ENCODE peak calls at places on chromosomes 11 and 22, in nine cellular contexts. N is ovary, W is uterus, Y is body of pancreas, U is right lobe of liver, A is stomach, Z is IMR-90, I is suprapubic skin, P is sigmoid colon. G is an unnamed sample. For H3K36me3, the result is how much of the 10 kb centered on the place peaks cover.

GRCh38 chr11:124762624-124763155 is 600 bp upstream of the ESAM start:
- DNase-seq in N (no peak), W (no peak), Y (peak), U (no peak), A (no peak), Z (no peak), I (no peak), P (no peak), G (no peak)

GRCh38 chr11:12547953-12548650 is 126.1 kb upstream of the TEAD1 start:
- DNase-seq in N (no peak), W (no peak), Y (no peak), U (no peak), A (no peak), Z (no peak), I (no peak), P (no peak), G (no peak)

GRCh38 chr11:109641549-109641948 is 219.6 kb downstream of the C11orf87 start:
- DNase-seq in N (no peak), W (no peak), Y (no peak), U (no peak), A (no peak), Z (peak), I (no peak), P (no peak), G (no peak)

GRCh38 chr11:73359341-73359740 is 16.9 kb upstream of the RELT start:
- DNase-seq in N (no peak), W (peak), Y (peak), U (no peak), A (no peak), Z (peak), I (no peak), P (peak), G (peak)

GRCh38 chr11:48107188-48107704 is 109.4 kb upstream of the OR4B1 start:
- DNase-seq in N (no peak), W (no peak), Y (no peak), U (no peak), A (no peak), Z (peak), I (no peak), P (no peak), G (no peak)

GRCh38 chr11:130706572-130706971 is 209.7 kb downstream of the SNX19 start:
- DNase-seq in N (no peak), W (no peak), Y (no peak), U (no peak), A (no peak), Z (peak), I (no peak), P (no peak), G (no peak)

GRCh38 chr22:46788426-46789168 is 26.1 kb downstream of the TBC1D22A start:
- DNase-seq in N (no peak), W (no peak), Y (no peak), U (no peak), A (no peak), Z (no peak), I (peak), P (peak), G (no peak)

GRCh38 chr11:3132831-3133455 is 32.2 kb downstream of the OSBPL5 start:
- DNase-seq in N (no peak), W (peak), Y (peak), U (peak), A (no peak), Z (no peak), I (peak), P (peak), G (no peak)

GRCh38 chr11:129733384-129733783 is 82.3 kb upstream of the TMEM45B start:
- DNase-seq in N (no peak), W (no peak), Y (no peak), U (no peak), A (no peak), Z (no peak), I (no peak), P (no peak), G (no peak)

GRCh38 chr11:43576834-43577521 is 103.6 kb upstream of the HSD17B12 start:
- DNase-seq in N (peak), W (no peak), Y (peak), U (no peak), A (peak), Z (peak), I (no peak), P (no peak), G (peak)

GRCh38 chr11:9754041-9754471 is 90.2 kb downstream of the SWAP70 start:
- DNase-seq in N (no peak), W (no peak), Y (no peak), U (no peak), A (no peak), Z (no peak), I (no peak), P (no peak), G (no peak)

GRCh38 chr22:38734203-38735100 is 21.3 kb downstream of the SUN2 start:
- DNase-seq in N (no peak), W (no peak), Y (no peak), U (peak), A (no peak), Z (no peak), I (no peak), P (no peak), G (no peak)

GRCh38 chr22:32901925-32902324 is 100.4 kb downstream of the TIMP3 start:
- DNase-seq in N (no peak), W (no peak), Y (no peak), U (no peak), A (no peak), Z (no peak), I (no peak), P (no peak), G (no peak)

GRCh38 chr11:118621898-118622375 is 14.5 kb downstream of the PHLDB1 start:
- DNase-seq in N (no peak), W (no peak), Y (no peak), U (no peak), A (no peak), Z (no peak), I (no peak), P (no peak), G (no peak)

GRCh38 chr11:63767415-63768231 is 952 bp downstream of the ZFTA start:
- DNase-seq in N (peak), W (peak), Y (peak), U (peak), A (no peak), Z (peak), I (peak), P (peak), G (peak)

GRCh38 chr11:10793470-10794255 is 15.1 kb downstream of the EIF4G2 start:
- DNase-seq in N (no peak), W (no peak), Y (no peak), U (no peak), A (no peak), Z (no peak), I (no peak), P (no peak), G (no peak)

GRCh38 chr22:38740116-38740723 is 15.6 kb downstream of the SUN2 start:
- DNase-seq in N (no peak), W (no peak), Y (no peak), U (peak), A (no peak), Z (no peak), I (no peak), P (no peak), G (no peak)

GRCh38 chr11:64743591-64744543 is at the start of gene RASGRP2:
- DNase-seq in N (peak), W (peak), Y (peak), U (peak), A (peak), Z (no peak), I (peak), P (peak), G (peak)

DNA sequence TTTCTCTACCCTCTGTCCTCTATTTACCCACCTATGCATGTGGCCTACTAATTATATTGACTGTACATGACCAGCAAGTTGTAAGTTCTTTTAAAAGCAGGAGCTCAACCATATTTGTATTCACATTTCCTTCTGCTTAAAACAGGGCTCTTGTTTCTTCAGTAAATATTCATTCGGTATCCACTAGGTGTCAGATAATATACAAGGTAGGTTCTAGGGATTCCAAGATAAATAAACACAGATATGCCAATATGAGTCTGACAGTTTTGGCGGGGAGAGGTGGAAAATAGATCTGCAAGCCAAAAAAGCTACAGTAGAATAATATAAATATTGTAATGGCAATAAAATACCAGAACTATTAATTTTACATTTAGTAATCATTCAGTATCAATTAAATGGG is 15.3 kb upstream of the RAB30 start:
- DNase-seq in N (no peak), W (no peak), Y (peak), U (no peak), A (no peak), Z (no peak), I (no peak), P (no peak), G (no peak)
- TF ChIP-seq CTCF in N (no peak), W (peak), Y (no peak), U (peak), A (no peak), Z (no peak), I (peak), P (peak), G (no peak)

GRCh38 chr11:825366-826231 is 2.1 kb upstream of the CRACR2B start:
- DNase-seq in N (no peak), W (no peak), Y (peak), U (no peak), A (peak), Z (no peak), I (no peak), P (no peak), G (no peak)
- TF ChIP-seq POLR2A in N (no peak), W (no peak), Y (peak), U (no peak), A (no peak), Z (peak), I (no peak), P (no peak), G (no peak)

GRCh38 chr22:41892721-41893120 is 22.2 kb downstream of the SHISA8 start:
- DNase-seq in N (no peak), W (no peak), Y (no peak), U (no peak), A (no peak), Z (no peak), I (no peak), P (no peak), G (no peak)

GRCh38 chr22:41898645-41899044 is 16.2 kb downstream of the SHISA8 start:
- DNase-seq in N (no peak), W (no peak), Y (no peak), U (no peak), A (no peak), Z (no peak), I (no peak), P (no peak), G (no peak)

GRCh38 chr22:41888638-41889200 is 26.2 kb downstream of the SHISA8 start:
- DNase-seq in N (no peak), W (no peak), Y (no peak), U (no peak), A (no peak), Z (peak), I (no peak), P (no peak), G (no peak)

GRCh38 chr22:41891407-41891806 is 23.5 kb downstream of the SHISA8 start:
- DNase-seq in N (no peak), W (no peak), Y (no peak), U (no peak), A (no peak), Z (no peak), I (no peak), P (no peak), G (no peak)

DNA sequence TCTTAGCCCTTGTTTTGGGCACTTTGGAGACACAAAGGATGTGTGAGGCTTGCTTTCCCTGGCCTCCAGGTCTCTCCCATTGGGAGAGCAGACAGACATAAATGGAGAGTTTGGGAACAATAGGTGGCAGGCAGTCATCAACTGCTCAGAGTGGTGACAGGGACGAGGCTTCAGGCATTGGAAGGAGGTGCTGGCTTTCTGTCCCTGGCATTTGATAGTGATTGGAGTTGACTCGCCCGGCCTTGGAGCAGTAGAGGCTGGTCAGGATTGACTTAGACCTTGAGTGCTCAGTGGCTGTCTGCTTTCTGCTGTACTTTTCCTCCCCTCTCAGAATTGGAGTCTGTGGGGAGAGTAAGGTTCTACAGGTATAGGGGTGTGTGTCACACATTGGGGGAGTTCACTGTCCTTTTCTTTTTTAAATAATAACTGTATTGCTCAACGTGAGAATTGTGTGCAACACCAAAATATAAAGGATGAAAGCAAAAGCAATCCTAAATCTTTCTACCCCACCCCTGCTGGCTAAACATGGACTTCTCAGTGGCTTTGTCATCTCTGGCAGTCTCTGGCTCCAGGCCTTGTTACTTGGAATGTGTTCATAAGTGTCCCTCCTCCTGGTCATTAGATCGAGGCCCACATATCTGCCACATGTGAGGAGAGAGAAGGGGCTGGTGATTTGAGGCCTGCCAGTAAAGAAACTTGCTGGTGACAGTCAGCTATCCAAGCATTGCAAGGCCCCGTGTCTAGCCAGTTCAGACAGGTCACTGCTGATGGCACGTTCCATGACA is 21.1 kb downstream of the SHISA8 start:
- DNase-seq in N (no peak), W (no peak), Y (no peak), U (no peak), A (no peak), Z (no peak), I (no peak), P (no peak), G (no peak)
- H3K36me3 ChIP-seq in N (under half), W (under half), Y (under half), U (under half), A (half or more), Z (under half), I (half or more), P (under half), G (under half)

DNA sequence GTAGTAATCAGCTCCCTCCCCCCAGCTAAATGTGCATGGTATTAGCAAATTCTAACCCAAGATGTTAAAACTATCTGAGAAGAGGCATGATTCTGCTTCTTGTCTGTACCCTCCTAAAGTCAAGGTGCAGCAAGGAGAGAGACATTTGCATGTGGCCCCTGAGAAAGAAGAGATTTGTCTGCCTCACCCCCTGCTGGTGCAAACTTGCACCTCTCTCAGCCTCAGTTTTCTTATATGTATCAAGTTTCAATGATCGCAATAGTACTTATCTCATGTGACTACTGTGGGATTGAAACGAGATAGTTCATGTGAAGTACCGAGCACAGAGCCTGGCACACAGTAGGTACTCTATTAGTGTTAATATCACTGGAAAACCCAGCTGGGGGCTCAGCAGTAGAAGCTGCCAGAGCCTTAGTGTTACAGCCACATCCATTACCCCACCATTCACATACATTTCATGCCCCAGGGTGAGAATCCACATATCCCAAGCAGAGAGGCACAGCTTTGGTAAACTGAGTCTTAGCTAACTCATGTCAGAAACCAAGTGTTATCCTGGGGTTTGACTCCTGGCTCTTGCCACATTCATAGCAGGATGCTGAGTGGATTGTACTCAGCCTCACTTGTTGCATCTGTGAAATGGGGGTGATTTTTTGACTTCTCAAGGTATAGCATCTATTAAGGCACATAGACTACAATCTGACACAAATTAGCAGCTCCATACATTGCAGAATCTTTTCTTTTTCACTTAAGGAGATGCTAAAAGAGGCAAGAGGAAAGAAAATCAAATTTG is 24.9 kb downstream of the CD44 start:
- DNase-seq in N (no peak), W (no peak), Y (no peak), U (no peak), A (no peak), Z (peak), I (no peak), P (no peak), G (no peak)
- TF ChIP-seq CTCF in N (no peak), W (no peak), Y (no peak), U (no peak), A (no peak), Z (peak), I (peak), P (no peak), G (no peak)

DNA sequence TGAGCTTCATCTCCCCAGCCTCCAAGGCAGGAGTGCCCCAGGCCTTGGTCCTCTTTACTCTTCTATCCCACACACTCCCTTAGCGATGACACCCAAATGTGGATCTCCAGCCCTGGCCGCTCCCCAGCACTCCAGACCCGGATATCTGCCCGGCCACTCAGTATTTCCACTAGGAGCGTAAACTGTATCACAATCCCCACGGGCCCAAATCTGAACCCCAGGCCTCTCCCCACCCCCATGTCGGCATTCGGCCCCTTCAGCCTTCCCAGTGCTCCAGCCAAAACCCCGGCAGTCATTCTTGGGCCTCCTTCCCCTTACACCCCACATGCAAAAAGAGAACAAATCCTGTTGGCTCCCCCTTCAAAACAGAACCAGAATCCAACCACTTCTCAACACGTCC is 20.8 kb downstream of the WNT11 start:
- DNase-seq in N (peak), W (no peak), Y (no peak), U (no peak), A (no peak), Z (no peak), I (no peak), P (no peak), G (peak)
- TF ChIP-seq POLR2A in N (no peak), W (no peak), Y (no peak), U (no peak), A (no peak), Z (no peak), I (no peak), P (no peak), G (no peak)

GRCh38 chr11:72144807-72145565 is 9.5 kb downstream of the FOLR3 start:
- DNase-seq in N (no peak), W (no peak), Y (no peak), U (no peak), A (no peak), Z (peak), I (no peak), P (no peak), G (no peak)
- H3K36me3 ChIP-seq in N (under half), W (under half), Y (under half), U (under half), A (under half), Z (under half), I (under half), P (under half), G (under half)

GRCh38 chr22:23695748-23696325 is 5.0 kb downstream of the RGL4 start:
- DNase-seq in N (no peak), W (no peak), Y (no peak), U (no peak), A (no peak), Z (no peak), I (no peak), P (no peak), G (no peak)

GRCh38 chr22:23695141-23695540 is 4.3 kb downstream of the RGL4 start:
- DNase-seq in N (no peak), W (no peak), Y (no peak), U (no peak), A (no peak), Z (no peak), I (no peak), P (no peak), G (no peak)

GRCh38 chr22:23698094-23698493 is 7.3 kb downstream of the RGL4 start:
- DNase-seq in N (no peak), W (no peak), Y (no peak), U (no peak), A (no peak), Z (no peak), I (no peak), P (no peak), G (no peak)

GRCh38 chr22:23697031-23697970 is 6.5 kb downstream of the RGL4 start:
- DNase-seq in N (no peak), W (no peak), Y (no peak), U (no peak), A (no peak), Z (no peak), I (no peak), P (no peak), G (no peak)

DNA sequence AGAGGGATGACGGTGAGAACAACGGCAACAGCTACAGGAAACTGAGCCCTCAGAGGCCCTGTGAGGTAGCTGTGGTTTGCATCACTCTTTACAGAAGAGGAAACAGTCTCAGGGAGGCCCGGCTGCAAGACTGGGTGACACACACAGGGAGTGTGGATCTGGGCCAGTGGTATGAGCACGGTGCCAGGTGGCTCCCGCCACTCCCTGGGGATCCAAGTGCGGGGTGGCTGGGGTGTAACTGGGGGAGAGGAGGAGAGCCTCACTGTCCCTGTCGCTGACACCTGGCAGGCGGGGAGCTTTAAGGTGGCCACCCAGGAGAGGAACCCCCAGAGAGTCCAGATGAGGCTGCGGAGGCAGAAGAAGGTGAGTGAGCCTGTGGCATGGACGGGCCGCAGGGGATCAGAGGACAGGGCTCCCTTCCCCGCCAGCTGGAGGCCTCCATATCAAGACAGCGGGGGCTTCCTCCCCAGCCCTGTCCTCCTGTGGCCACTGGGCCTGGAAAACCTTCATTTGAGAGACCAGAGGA is 5.6 kb downstream of the RGL4 start:
- DNase-seq in N (no peak), W (no peak), Y (no peak), U (no peak), A (peak), Z (peak), I (no peak), P (no peak), G (no peak)
- TF ChIP-seq CTCF in N (no peak), W (no peak), Y (no peak), U (no peak), A (no peak), Z (no peak), I (no peak), P (no peak), G (no peak)